ENCODE peak calls at places on chromosomes 4 and X, in five cellular contexts. Z is HEK293T, I is HepG2, Q is GM12878, S is SK-N-SH. O is an unnamed sample.

GRCh38 chr4:150828159-150828558 is 186.9 kb downstream of the LRBA start:
- DNase-seq in Z (no peak), I (no peak), Q (peak), S (no peak), O (no peak)

GRCh38 chrX:29890004-29890403 is 325.4 kb upstream of the MAGEB2 start:
- DNase-seq in Z (no peak), I (no peak), Q (no peak), S (no peak), O (no peak)

GRCh38 chr4:4415806-4416805 is 29.2 kb downstream of the NSG1 start:
- DNase-seq in Z (no peak), I (no peak), Q (no peak), S (no peak), O (no peak)

GRCh38 chrX:103722505-103722904 is 11.8 kb downstream of the TMEM31 start:
- DNase-seq in Z (no peak), I (no peak), Q (no peak), S (no peak), O (no peak)

GRCh38 chrX:69107231-69107739 is 58.0 kb downstream of the PJA1 start:
- DNase-seq in Z (peak), I (no peak), Q (no peak), S (no peak), O (peak)

GRCh38 chr4:2743518-2744445 is 12.4 kb downstream of the TNIP2 start:
- DNase-seq in Z (no peak), I (no peak), Q (no peak), S (no peak), O (no peak)

GRCh38 chr4:85474818-85475630 is at the start of gene ARHGAP24:
- DNase-seq in Z (peak), I (peak), Q (peak), S (peak), O (peak)

GRCh38 chr4:61202100-61202637 is 2.0 kb downstream of the ADGRL3 start:
- DNase-seq in Z (peak), I (no peak), Q (no peak), S (peak), O (no peak)

GRCh38 chrX:129777218-129777768 is 2.5 kb upstream of the SASH3 start:
- DNase-seq in Z (no peak), I (peak), Q (no peak), S (no peak), O (no peak)

GRCh38 chr4:65202473-65203264 is 467.6 kb downstream of the EPHA5 start:
- DNase-seq in Z (no peak), I (no peak), Q (no peak), S (no peak), O (no peak)

GRCh38 chr4:173051697-173052096 is 116.9 kb upstream of the GALNT7 start:
- DNase-seq in Z (no peak), I (no peak), Q (no peak), S (no peak), O (peak)

GRCh38 chr4:8600686-8601085 is 8.1 kb downstream of the CPZ start:
- DNase-seq in Z (no peak), I (no peak), Q (no peak), S (no peak), O (no peak)
- TF ChIP-seq FOXM1 in Z (no peak), I (no peak), Q (no peak), S (no peak), O (no peak)

DNA sequence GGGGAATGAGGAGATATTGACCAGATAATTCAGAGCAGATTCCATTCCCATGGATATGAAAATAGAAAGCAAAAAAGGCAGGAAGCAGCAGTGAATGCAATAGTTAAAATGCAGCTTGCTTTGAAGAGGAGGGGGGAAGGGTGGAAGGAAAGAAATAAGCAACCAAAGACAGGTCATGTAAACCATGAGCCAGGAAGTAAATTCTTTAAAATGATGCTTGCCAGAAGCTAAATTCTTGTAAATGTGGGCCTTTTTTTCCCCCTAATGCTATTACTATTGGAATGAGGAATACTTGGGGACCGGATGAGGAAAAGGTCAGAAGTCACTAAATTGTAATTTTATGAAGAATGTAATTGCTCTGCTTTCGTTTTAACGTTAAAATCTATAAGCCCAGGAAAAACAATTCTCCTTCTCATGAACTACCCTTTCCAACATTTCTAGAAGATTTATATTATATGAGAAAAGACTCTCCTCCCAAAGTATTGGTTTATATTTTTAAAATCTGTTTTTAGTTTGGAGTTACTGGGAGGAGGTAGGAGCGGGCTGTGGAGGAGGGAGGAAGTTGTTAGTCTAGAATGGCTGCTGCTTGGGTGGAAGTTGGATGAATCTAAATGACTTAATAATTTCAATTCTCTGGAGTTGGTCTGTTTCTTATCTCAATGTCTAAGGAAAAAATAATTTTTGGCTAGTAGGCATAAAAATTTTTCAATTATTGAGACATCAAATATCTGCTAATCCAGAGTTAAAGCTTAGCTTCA is 77.6 kb upstream of the PCDH18 start:
- DNase-seq in Z (no peak), I (no peak), Q (no peak), S (no peak), O (no peak)
- TF ChIP-seq FOXM1 in Z (no peak), I (no peak), Q (no peak), S (no peak), O (no peak)

DNA sequence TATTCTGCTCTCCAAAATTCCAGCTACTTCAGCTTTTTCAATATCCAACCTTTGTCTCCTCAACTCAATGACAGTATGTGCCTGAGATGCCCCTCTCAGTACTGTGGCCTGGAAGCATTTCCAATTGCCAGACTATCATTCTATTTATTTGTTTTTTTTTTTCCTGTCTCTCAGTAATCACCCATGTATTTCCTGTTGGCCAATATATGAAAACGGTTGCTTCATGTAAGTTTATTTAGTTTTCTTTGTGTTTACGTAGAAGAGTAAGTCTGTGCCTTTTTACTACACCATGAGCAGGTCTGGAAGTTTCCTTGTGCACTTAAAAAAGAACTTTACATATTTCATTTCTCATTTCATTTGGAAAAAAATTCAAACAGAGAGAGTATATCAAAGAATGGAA is 537.5 kb upstream of the SPANXN1 start:
- DNase-seq in Z (no peak), I (no peak), Q (no peak), S (no peak), O (no peak)
- TF ChIP-seq FOXM1 in Z (no peak), I (no peak), Q (no peak), S (no peak), O (no peak)

GRCh38 chr4:123449780-123450179 is 53.2 kb downstream of the SPRY1 start:
- DNase-seq in Z (no peak), I (peak), Q (peak), S (no peak), O (no peak)
- TF ChIP-seq FOXM1 in Z (no peak), I (no peak), Q (no peak), S (no peak), O (no peak)

GRCh38 chr4:63049726-63050125 is 1359.5 kb downstream of the TECRL start:
- DNase-seq in Z (no peak), I (no peak), Q (no peak), S (no peak), O (no peak)
- TF ChIP-seq FOXM1 in Z (no peak), I (no peak), Q (no peak), S (no peak), O (no peak)

DNA sequence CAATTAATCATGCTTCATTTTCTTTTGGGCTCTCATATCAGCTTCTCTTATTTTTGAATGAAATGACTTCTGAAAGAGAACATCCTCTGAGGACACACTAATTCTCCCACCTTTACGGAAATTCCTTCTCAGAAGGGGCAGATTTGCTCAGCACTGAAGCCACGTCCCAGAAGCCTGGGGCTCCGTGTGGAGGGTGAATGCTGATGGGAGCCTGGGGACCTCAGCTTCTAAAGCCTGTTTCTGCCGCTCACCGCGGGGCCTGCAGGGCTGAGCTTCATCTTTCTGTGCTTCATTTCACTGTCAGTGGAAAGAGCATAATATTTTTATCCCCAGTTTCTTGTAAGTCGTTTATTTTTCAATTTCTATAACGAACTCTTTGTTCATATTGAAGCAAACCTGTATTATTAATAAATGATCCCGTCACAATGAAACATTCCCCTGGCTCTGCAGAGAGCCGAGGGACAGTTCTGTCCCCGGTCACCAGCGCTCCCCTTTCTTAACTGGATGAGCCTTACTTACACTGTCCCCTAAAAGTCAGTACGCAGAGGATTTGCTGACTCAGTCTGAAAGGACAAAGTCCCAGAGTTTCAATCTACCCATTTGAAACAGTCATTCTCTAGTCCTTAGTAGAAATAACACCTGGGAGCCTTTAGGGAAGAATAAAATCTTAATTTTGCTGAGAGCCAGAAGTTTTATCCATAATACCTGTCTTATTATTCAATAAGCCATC is 364.6 kb upstream of the FAT1 start:
- DNase-seq in Z (no peak), I (no peak), Q (no peak), S (no peak), O (no peak)
- TF ChIP-seq FOXM1 in Z (no peak), I (no peak), Q (no peak), S (no peak), O (no peak)

GRCh38 chr4:128850252-128850651 is 40.8 kb downstream of the JADE1 start:
- DNase-seq in Z (no peak), I (no peak), Q (no peak), S (no peak), O (no peak)

GRCh38 chr4:128853741-128854140 is 44.2 kb downstream of the JADE1 start:
- DNase-seq in Z (no peak), I (no peak), Q (no peak), S (no peak), O (no peak)

GRCh38 chr4:128856246-128856645 is 46.7 kb downstream of the JADE1 start:
- DNase-seq in Z (no peak), I (no peak), Q (no peak), S (no peak), O (no peak)

GRCh38 chr4:128855656-128856055 is 46.2 kb downstream of the JADE1 start:
- DNase-seq in Z (no peak), I (no peak), Q (no peak), S (no peak), O (no peak)

DNA sequence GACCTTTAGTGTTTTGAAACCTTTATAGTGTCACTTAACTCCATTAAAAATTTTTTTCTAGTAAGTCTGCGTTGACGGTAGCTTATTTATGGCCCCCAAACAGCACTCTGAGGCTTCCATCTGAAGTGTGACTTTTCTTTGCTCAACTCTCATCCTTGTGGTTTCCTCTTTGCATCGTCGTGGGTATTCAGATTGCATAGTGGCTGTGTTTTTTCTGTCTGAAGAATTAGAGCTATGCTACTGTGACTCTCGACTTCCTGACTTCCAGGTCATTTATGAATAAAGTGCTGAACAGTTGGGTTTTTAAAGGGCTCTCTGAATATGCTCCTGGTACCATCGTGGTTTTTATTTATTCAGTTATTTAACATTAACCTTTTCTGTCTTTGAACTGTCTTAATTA is 44.9 kb downstream of the JADE1 start:
- DNase-seq in Z (no peak), I (no peak), Q (no peak), S (no peak), O (no peak)
- TF ChIP-seq FOXM1 in Z (no peak), I (no peak), Q (no peak), S (no peak), O (no peak)

DNA sequence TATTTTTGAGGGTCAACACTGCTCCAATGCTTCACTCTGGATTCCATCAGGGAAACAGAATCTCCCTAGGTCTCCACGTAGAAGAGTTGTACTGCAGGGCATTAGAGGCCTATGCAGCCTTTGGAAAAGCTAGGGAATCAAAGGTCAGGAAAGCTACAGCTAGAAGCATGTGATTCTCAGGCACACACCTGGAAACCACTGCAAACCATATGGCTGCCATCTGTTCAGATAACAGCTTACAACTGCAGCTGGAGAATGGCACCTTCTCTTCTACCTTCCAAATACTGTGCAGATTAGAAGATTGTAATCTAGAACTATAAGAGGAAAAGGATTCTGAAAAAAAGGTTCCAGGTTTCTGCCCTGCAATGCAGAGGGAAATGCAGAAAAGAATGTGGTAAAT is 60.6 kb downstream of the BTC start:
- DNase-seq in Z (no peak), I (no peak), Q (no peak), S (no peak), O (no peak)
- TF ChIP-seq FOXM1 in Z (no peak), I (no peak), Q (no peak), S (no peak), O (no peak)

GRCh38 chr4:94626942-94627341 is 130.8 kb upstream of the BMPR1B start:
- DNase-seq in Z (no peak), I (no peak), Q (no peak), S (no peak), O (no peak)

GRCh38 chr4:94623507-94623906 is 134.2 kb upstream of the BMPR1B start:
- DNase-seq in Z (no peak), I (no peak), Q (no peak), S (no peak), O (no peak)

GRCh38 chr4:94621491-94622080 is 136.2 kb upstream of the BMPR1B start:
- DNase-seq in Z (peak), I (peak), Q (no peak), S (peak), O (peak)
- TF ChIP-seq FOXM1 in Z (no peak), I (no peak), Q (no peak), S (no peak), O (no peak)